ENCODE peak calls at places on chromosomes 7 and 10, in nine cellular contexts. F, L, Y, V, D, Z, R, S and O are unnamed samples.

GRCh38 chr7:48307041-48307714 is 135.9 kb downstream of the ABCA13 start:
- DNase-seq in F (no peak), L (no peak), Y (no peak), V (no peak), D (no peak), Z (no peak), R (no peak), S (no peak), O (no peak)

GRCh38 chr10:43170491-43170890 is 32.2 kb downstream of the CSGALNACT2 start:
- DNase-seq in F (no peak), L (no peak), Y (peak; percentile 55), V (no peak), D (no peak), Z (no peak), R (no peak), S (no peak), O (no peak)

GRCh38 chr10:114507449-114507848 is 103.1 kb upstream of the AFAP1L2 start:
- DNase-seq in F (no peak), L (no peak), Y (no peak), V (no peak), D (no peak), Z (no peak), R (no peak), S (no peak), O (no peak)

GRCh38 chr10:62393237-62393636 is 19.1 kb downstream of the ZNF365 start:
- DNase-seq in F (no peak), L (no peak), Y (no peak), V (no peak), D (no peak), Z (no peak), R (no peak), S (no peak), O (no peak)

GRCh38 chr7:30430300-30430699 is 48.3 kb downstream of the NOD1 start:
- DNase-seq in F (no peak), L (no peak), Y (no peak), V (no peak), D (no peak), Z (no peak), R (no peak), S (no peak), O (no peak)

GRCh38 chr10:129593953-129594352 is 126.9 kb downstream of the MGMT start:
- DNase-seq in F (no peak), L (no peak), Y (no peak), V (no peak), D (peak; percentile 71), Z (no peak), R (no peak), S (no peak), O (no peak)

GRCh38 chr10:7438196-7438986 is 27.6 kb upstream of the SFMBT2 start:
- DNase-seq in F (no peak), L (no peak), Y (no peak), V (no peak), D (no peak), Z (no peak), R (no peak), S (peak; percentile 32), O (no peak)

GRCh38 chr7:44379366-44380178 is 54.2 kb upstream of the CAMK2B start:
- DNase-seq in F (no peak), L (no peak), Y (no peak), V (no peak), D (peak; percentile 49), Z (no peak), R (no peak), S (no peak), O (no peak)

GRCh38 chr7:55214707-55215106 is 150.4 kb upstream of the LANCL2 start:
- DNase-seq in F (no peak), L (no peak), Y (no peak), V (no peak), D (no peak), Z (no peak), R (no peak), S (no peak), O (no peak)

GRCh38 chr7:102255501-102255900 is 31.2 kb upstream of the SH2B2 start:
- DNase-seq in F (no peak), L (no peak), Y (no peak), V (no peak), D (no peak), Z (no peak), R (no peak), S (no peak), O (no peak)

GRCh38 chr10:87705339-87705738 is 45.7 kb downstream of the PAPSS2 start:
- DNase-seq in F (no peak), L (no peak), Y (no peak), V (no peak), D (no peak), Z (no peak), R (no peak), S (peak; percentile 28), O (no peak)

GRCh38 chr10:110852897-110853296 is 18.8 kb upstream of the PDCD4 start:
- DNase-seq in F (no peak), L (no peak), Y (no peak), V (no peak), D (peak; percentile 66), Z (no peak), R (no peak), S (no peak), O (no peak)

GRCh38 chr7:90760892-90761291 is 164.8 kb downstream of the CDK14 start:
- DNase-seq in F (no peak), L (no peak), Y (no peak), V (no peak), D (no peak), Z (no peak), R (no peak), S (no peak), O (no peak)

GRCh38 chr10:66931340-66931948 is 5.6 kb downstream of the LRRTM3 start:
- DNase-seq in F (no peak), L (no peak), Y (peak; percentile 79), V (no peak), D (no peak), Z (no peak), R (no peak), S (peak; percentile 36), O (no peak)